ENCODE peak calls at places on chromosomes 5 and 9, in eight cellular contexts. E is activated CD4-positive, alpha-beta T cell treated with anti-CD3 and anti-CD28 coated beads, Interleukin-2, amount 50 U/mL, for 1 hour; K is cardiac muscle cell; C is mesenchymal stem cell; A is astrocyte; O is left ventricle myocardium superior; U is effector memory CD4-positive, alpha-beta T cell; T is iPS-NIHi11. J is an unnamed sample.

GRCh38 chr5:115542651-115543364 is 1.8 kb downstream of the FEM1C start:
- DNase-seq in E (no peak), K (no peak), C (no peak), A (no peak), O (no peak), U (no peak), T (no peak), J (peak)

GRCh38 chr5:181184845-181185216 is 20.2 kb downstream of the TRIM7 start:
- DNase-seq in E (no peak), K (no peak), C (no peak), A (no peak), O (no peak), U (no peak), T (no peak), J (no peak)

GRCh38 chr9:17926246-17926645 is 347.4 kb downstream of the SH3GL2 start:
- DNase-seq in E (no peak), K (no peak), C (no peak), A (no peak), O (no peak), U (no peak), T (no peak), J (no peak)

GRCh38 chr9:18855636-18856035 is 177.4 kb downstream of the SAXO1 start:
- DNase-seq in E (no peak), K (peak), C (no peak), A (peak), O (no peak), U (no peak), T (no peak), J (peak)

GRCh38 chr5:59007460-59008063 is 424.7 kb downstream of the RAB3C start:
- DNase-seq in E (no peak), K (peak), C (peak), A (peak), O (no peak), U (no peak), T (peak), J (no peak)

GRCh38 chr5:94908889-94909480 is 290.5 kb downstream of the SLF1 start:
- DNase-seq in E (no peak), K (peak), C (peak), A (peak), O (no peak), U (no peak), T (peak), J (no peak)

GRCh38 chr9:108961151-108961550 is 27.0 kb downstream of the ABITRAM start:
- DNase-seq in E (no peak), K (no peak), C (no peak), A (no peak), O (no peak), U (no peak), T (no peak), J (no peak)

GRCh38 chr5:39658861-39659260 is 234.1 kb upstream of the DAB2 start:
- DNase-seq in E (no peak), K (no peak), C (no peak), A (no peak), O (no peak), U (no peak), T (no peak), J (no peak)

GRCh38 chr9:96476591-96476990 is 26.6 kb downstream of the HABP4 start:
- DNase-seq in E (no peak), K (no peak), C (no peak), A (peak), O (no peak), U (no peak), T (no peak), J (no peak)

GRCh38 chr5:91381774-91382492 is 1.2 kb downstream of the ARRDC3 start:
- DNase-seq in E (peak), K (peak), C (peak), A (peak), O (peak), U (peak), T (peak), J (peak)

GRCh38 chr9:70406446-70406862 is 8.0 kb downstream of the KLF9 start:
- DNase-seq in E (no peak), K (peak), C (peak), A (peak), O (no peak), U (no peak), T (no peak), J (no peak)